ENCODE peak calls at places on chromosomes 2 and 18, in four cellular contexts. One of them, this sample, is unnamed.

GRCh38 chr2:43941359-43941758 is 54.4 kb downstream of the LRPPRC start:
- DNase-seq in transverse colon: no peak
- DNase-seq in Caco-2: no peak
- DNase-seq in fibroblast of lung: no peak
- DNase-seq in this sample: no peak

GRCh38 chr2:98909381-98910211 is 26.4 kb downstream of the CRACDL start:
- DNase-seq in fibroblast of lung: peak; percentile 91
- DNase-seq in transverse colon: peak; percentile 19
- DNase-seq in Caco-2: peak; percentile 88
- DNase-seq in this sample: peak; percentile 76

GRCh38 chr2:46198931-46199330 is 98.3 kb upstream of the EPAS1 start:
- DNase-seq in transverse colon: no peak
- DNase-seq in fibroblast of lung: no peak
- DNase-seq in Caco-2: no peak
- DNase-seq in this sample: no peak

GRCh38 chr2:50974940-50975339 is 57.0 kb downstream of the NRXN1 start:
- DNase-seq in Caco-2: no peak
- DNase-seq in transverse colon: no peak
- DNase-seq in fibroblast of lung: no peak
- DNase-seq in this sample: no peak

GRCh38 chr2:241177526-241177925 is 11.0 kb upstream of the ANO7 start:
- DNase-seq in Caco-2: no peak
- DNase-seq in transverse colon: no peak
- DNase-seq in fibroblast of lung: no peak
- DNase-seq in this sample: no peak

GRCh38 chr18:25043104-25043503 is 308.9 kb downstream of the ZNF521 start:
- DNase-seq in transverse colon: no peak
- DNase-seq in fibroblast of lung: no peak
- DNase-seq in Caco-2: no peak
- DNase-seq in this sample: no peak

GRCh38 chr2:235024951-235025773 is 73.3 kb downstream of the SH3BP4 start:
- DNase-seq in transverse colon: no peak
- DNase-seq in fibroblast of lung: no peak
- DNase-seq in Caco-2: no peak
- DNase-seq in this sample: no peak

GRCh38 chr2:173210270-173211196 is 134.9 kb downstream of the MAP3K20 start:
- DNase-seq in fibroblast of lung: peak; percentile 97
- DNase-seq in transverse colon: peak; percentile 63
- DNase-seq in Caco-2: peak; percentile 64
- DNase-seq in this sample: peak; percentile 74

GRCh38 chr18:3889121-3889520 is 439.1 kb downstream of the TGIF1 start:
- DNase-seq in fibroblast of lung: no peak
- DNase-seq in Caco-2: no peak
- DNase-seq in transverse colon: no peak
- DNase-seq in this sample: no peak

GRCh38 chr18:51278045-51278649 is 80.7 kb upstream of the MEX3C start:
- DNase-seq in transverse colon: peak; percentile 21
- DNase-seq in fibroblast of lung: no peak
- DNase-seq in Caco-2: peak; percentile 35
- DNase-seq in this sample: peak; percentile 39

GRCh38 chr2:8578335-8579244 is 103.3 kb upstream of the ID2 start:
- DNase-seq in fibroblast of lung: no peak
- DNase-seq in transverse colon: no peak
- DNase-seq in Caco-2: no peak
- DNase-seq in this sample: no peak

GRCh38 chr2:214628091-214628490 is 181.4 kb downstream of the BARD1 start:
- DNase-seq in transverse colon: no peak
- DNase-seq in fibroblast of lung: no peak
- DNase-seq in Caco-2: no peak
- DNase-seq in this sample: no peak

GRCh38 chr18:13471971-13472628 is 253.5 kb downstream of the LDLRAD4 start:
- DNase-seq in transverse colon: no peak
- DNase-seq in fibroblast of lung: no peak
- DNase-seq in Caco-2: no peak
- DNase-seq in this sample: no peak

GRCh38 chr2:224816816-224817215 is 100.7 kb upstream of the CCDC195 start:
- DNase-seq in transverse colon: no peak
- DNase-seq in fibroblast of lung: peak; percentile 74
- DNase-seq in Caco-2: no peak
- DNase-seq in this sample: no peak

GRCh38 chr2:145617906-145618305 is 1098.0 kb upstream of the ZEB2 start:
- DNase-seq in Caco-2: no peak
- DNase-seq in transverse colon: no peak
- DNase-seq in fibroblast of lung: peak; percentile 39
- DNase-seq in this sample: no peak

GRCh38 chr2:69734040-69734611 is 7.8 kb upstream of the ANXA4 start:
- DNase-seq in transverse colon: no peak
- DNase-seq in fibroblast of lung: no peak
- DNase-seq in Caco-2: peak; percentile 77
- DNase-seq in this sample: no peak

GRCh38 chr2:118847447-118848172 is at the start of gene EN1:
- DNase-seq in fibroblast of lung: peak; percentile 31
- DNase-seq in Caco-2: peak; percentile 41
- DNase-seq in transverse colon: no peak
- DNase-seq in this sample: no peak

GRCh38 chr2:30152385-30152784 is 5.6 kb downstream of the YPEL5 start:
- DNase-seq in transverse colon: no peak
- DNase-seq in Caco-2: no peak
- DNase-seq in fibroblast of lung: no peak
- DNase-seq in this sample: no peak
- H3K4me1 ChIP-seq in transverse colon: peaks cover 36% of the 10 kb centered on the region
- H3K4me1 ChIP-seq in Caco-2: peaks cover 50% of the 10 kb centered on the region
- H3K4me1 ChIP-seq in fibroblast of lung: peaks cover 5% of the 10 kb centered on the region
- H3K4me1 ChIP-seq in this sample: peaks cover 36% of the 10 kb centered on the region

GRCh38 chr2:190999058-190999457 is 14.9 kb downstream of the STAT1 start:
- DNase-seq in Caco-2: no peak
- DNase-seq in transverse colon: no peak
- DNase-seq in fibroblast of lung: no peak
- DNase-seq in this sample: no peak
- H3K36me3 ChIP-seq in Caco-2: peaks cover 8% of the 10 kb centered on the region
- H3K36me3 ChIP-seq in transverse colon: peaks cover 63% of the 10 kb centered on the region
- H3K36me3 ChIP-seq in fibroblast of lung: peaks cover 30% of the 10 kb centered on the region
- H3K36me3 ChIP-seq in this sample: peaks cover 96% of the 10 kb centered on the region

GRCh38 chr18:70169747-70170146 is 35.7 kb downstream of the RTTN start:
- DNase-seq in fibroblast of lung: no peak
- DNase-seq in Caco-2: no peak
- DNase-seq in transverse colon: no peak
- DNase-seq in this sample: no peak
- H3K4me1 ChIP-seq in fibroblast of lung: peaks cover 4% of the 10 kb centered on the region
- H3K4me1 ChIP-seq in Caco-2: no peaks in the 10 kb centered on the region
- H3K4me1 ChIP-seq in transverse colon: no peaks in the 10 kb centered on the region
- H3K4me1 ChIP-seq in this sample: peaks cover 4% of the 10 kb centered on the region

GRCh38 chr2:88585969-88586368 is 41.3 kb downstream of the EIF2AK3 start:
- DNase-seq in transverse colon: no peak
- DNase-seq in Caco-2: no peak
- DNase-seq in fibroblast of lung: no peak
- DNase-seq in this sample: no peak

GRCh38 chr2:88591684-88592083 is 35.6 kb downstream of the EIF2AK3 start:
- DNase-seq in transverse colon: no peak
- DNase-seq in fibroblast of lung: no peak
- DNase-seq in Caco-2: no peak
- DNase-seq in this sample: no peak

GRCh38 chr2:88596141-88596830 is 31.0 kb downstream of the EIF2AK3 start:
- DNase-seq in transverse colon: no peak
- DNase-seq in Caco-2: no peak
- DNase-seq in fibroblast of lung: no peak
- DNase-seq in this sample: no peak

GRCh38 chr2:88590998-88591613 is 36.2 kb downstream of the EIF2AK3 start:
- DNase-seq in Caco-2: peak; percentile 47
- DNase-seq in fibroblast of lung: peak; percentile 80
- DNase-seq in transverse colon: peak; percentile 29
- DNase-seq in this sample: peak; percentile 84
- H3K36me3 ChIP-seq in Caco-2: no peaks in the 10 kb centered on the region
- H3K36me3 ChIP-seq in fibroblast of lung: no peaks in the 10 kb centered on the region
- H3K36me3 ChIP-seq in transverse colon: peaks cover 26% of the 10 kb centered on the region
- H3K36me3 ChIP-seq in this sample: peaks cover 47% of the 10 kb centered on the region

GRCh38 chr2:216897561-216898203 is 37.8 kb upstream of the TNP1 start:
- DNase-seq in Caco-2: no peak
- DNase-seq in fibroblast of lung: no peak
- DNase-seq in transverse colon: no peak
- DNase-seq in this sample: no peak
- H3K4me1 ChIP-seq in Caco-2: peaks cover 11% of the 10 kb centered on the region
- H3K4me1 ChIP-seq in fibroblast of lung: no peaks in the 10 kb centered on the region
- H3K4me1 ChIP-seq in transverse colon: no peaks in the 10 kb centered on the region
- H3K4me1 ChIP-seq in this sample: no peaks in the 10 kb centered on the region

DNA sequence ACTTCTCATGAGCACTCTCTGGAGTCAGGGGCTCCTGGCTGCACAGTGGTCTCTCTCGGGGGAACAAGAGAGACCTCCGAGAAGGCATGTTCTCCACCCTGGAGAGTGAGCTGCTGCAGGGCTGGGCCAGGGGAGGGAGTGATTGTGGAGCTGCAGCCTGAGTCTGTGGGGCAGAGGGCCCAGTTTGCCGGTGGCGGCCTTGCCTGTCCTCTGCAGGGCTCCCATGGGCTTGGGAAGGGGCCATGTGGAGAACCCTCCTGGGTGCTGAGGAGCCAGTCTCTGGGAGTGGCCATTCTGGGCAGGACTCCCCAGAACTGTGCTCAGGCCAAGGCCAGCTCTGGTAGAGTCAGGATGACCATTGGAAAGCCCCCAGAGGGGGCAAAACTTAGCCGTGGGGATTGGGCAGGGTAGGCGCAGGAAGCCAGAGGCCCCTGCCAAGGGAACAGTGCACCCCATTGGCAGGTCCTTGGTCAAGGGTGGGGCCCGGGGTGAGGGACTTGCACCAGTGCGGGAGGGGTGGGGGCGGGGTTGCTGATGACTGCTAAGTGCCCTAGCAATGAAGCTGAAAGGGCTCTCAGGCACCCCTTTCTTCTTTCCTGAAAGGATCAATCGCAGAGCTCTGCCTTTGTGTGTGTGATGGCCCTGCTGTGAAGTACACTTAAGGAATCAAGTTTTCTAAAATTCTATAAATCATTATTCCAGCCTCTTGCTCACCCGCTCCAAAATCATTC is 69.7 kb upstream of the BOD1L2 start:
- DNase-seq in fibroblast of lung: no peak
- DNase-seq in transverse colon: no peak
- DNase-seq in Caco-2: no peak
- DNase-seq in this sample: no peak
- H3K36me3 ChIP-seq in fibroblast of lung: no peaks in the 10 kb centered on the region
- H3K36me3 ChIP-seq in transverse colon: no peaks in the 10 kb centered on the region
- H3K36me3 ChIP-seq in Caco-2: no peaks in the 10 kb centered on the region
- H3K36me3 ChIP-seq in this sample: no peaks in the 10 kb centered on the region

DNA sequence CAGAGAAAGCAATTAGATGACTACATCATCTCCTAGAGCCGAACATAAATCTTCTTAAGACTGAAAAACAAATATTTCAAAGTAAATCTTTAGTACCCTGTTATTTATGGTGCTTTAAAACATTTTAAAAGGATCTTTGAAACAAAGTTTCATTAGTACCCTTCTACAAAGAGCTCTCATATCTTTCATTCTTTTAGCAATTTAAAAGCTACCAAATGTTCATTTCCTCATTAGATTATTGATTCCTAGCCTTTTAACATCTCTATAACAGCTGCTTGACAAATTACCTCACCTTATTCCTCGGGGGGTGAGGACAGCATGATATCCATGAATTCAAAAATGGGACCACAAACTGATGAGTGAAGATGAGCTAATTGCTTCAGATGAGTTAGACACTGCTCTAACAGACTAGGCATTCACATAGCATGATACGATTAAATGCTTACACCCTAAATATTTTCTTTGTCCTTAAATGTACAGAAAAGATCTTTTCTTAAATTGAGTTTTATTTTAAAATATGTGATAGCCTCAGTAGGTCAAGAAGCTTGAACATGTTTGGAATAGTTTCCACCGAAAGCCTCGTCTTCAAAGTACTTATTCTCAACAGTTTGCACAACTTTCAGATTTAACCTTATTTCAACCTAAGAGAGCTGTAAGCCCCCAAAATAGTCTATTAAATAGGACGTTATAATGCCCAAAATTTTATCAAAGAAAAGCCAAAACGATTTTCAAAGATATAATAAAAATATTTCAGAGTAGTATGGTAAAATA is 2.1 kb downstream of the ATAD2B start:
- DNase-seq in Caco-2: no peak
- DNase-seq in fibroblast of lung: no peak
- DNase-seq in transverse colon: no peak
- DNase-seq in this sample: peak; percentile 48
- H3K4me1 ChIP-seq in Caco-2: peaks cover 9% of the 10 kb centered on the region
- H3K4me1 ChIP-seq in fibroblast of lung: peaks cover 2% of the 10 kb centered on the region
- H3K4me1 ChIP-seq in transverse colon: peaks cover 19% of the 10 kb centered on the region
- H3K4me1 ChIP-seq in this sample: no peaks in the 10 kb centered on the region

GRCh38 chr2:168178520-168178919 is 68.9 kb downstream of the STK39 start:
- DNase-seq in fibroblast of lung: no peak
- DNase-seq in Caco-2: no peak
- DNase-seq in transverse colon: no peak
- DNase-seq in this sample: no peak

GRCh38 chr2:168180914-168181313 is 66.5 kb downstream of the STK39 start:
- DNase-seq in Caco-2: no peak
- DNase-seq in fibroblast of lung: no peak
- DNase-seq in transverse colon: no peak
- DNase-seq in this sample: no peak

GRCh38 chr2:168178925-168179324 is 68.5 kb downstream of the STK39 start:
- DNase-seq in transverse colon: no peak
- DNase-seq in Caco-2: no peak
- DNase-seq in fibroblast of lung: no peak
- DNase-seq in this sample: peak; percentile 32

GRCh38 chr2:168180483-168180882 is 66.9 kb downstream of the STK39 start:
- DNase-seq in transverse colon: no peak
- DNase-seq in fibroblast of lung: no peak
- DNase-seq in Caco-2: no peak
- DNase-seq in this sample: no peak

GRCh38 chr2:168179592-168179991 is 67.8 kb downstream of the STK39 start:
- DNase-seq in Caco-2: no peak
- DNase-seq in fibroblast of lung: no peak
- DNase-seq in transverse colon: no peak
- DNase-seq in this sample: no peak
- H3K36me3 ChIP-seq in Caco-2: no peaks in the 10 kb centered on the region
- H3K36me3 ChIP-seq in fibroblast of lung: peaks cover 2% of the 10 kb centered on the region
- H3K36me3 ChIP-seq in transverse colon: no peaks in the 10 kb centered on the region
- H3K36me3 ChIP-seq in this sample: no peaks in the 10 kb centered on the region

GRCh38 chr2:217936952-217937351 is 65.8 kb downstream of the TNS1 start:
- DNase-seq in Caco-2: no peak
- DNase-seq in fibroblast of lung: no peak
- DNase-seq in transverse colon: no peak
- DNase-seq in this sample: no peak
- H3K4me1 ChIP-seq in Caco-2: no peaks in the 10 kb centered on the region
- H3K4me1 ChIP-seq in fibroblast of lung: peaks cover 63% of the 10 kb centered on the region
- H3K4me1 ChIP-seq in transverse colon: peaks cover 20% of the 10 kb centered on the region
- H3K4me1 ChIP-seq in this sample: no peaks in the 10 kb centered on the region

This sample was measured in SJCRH30.